ENCODE peak calls at places on chromosomes 4 and X, in four cellular contexts. One of them, this sample, is unnamed.

GRCh38 chr4:40749717-40750460 is at the start of gene NSUN7:
- DNase-seq in H9: peak; percentile 96
- DNase-seq in mesendoderm: peak; percentile 94
- DNase-seq in IMR-90: no peak
- DNase-seq in this sample: peak; percentile 78

GRCh38 chr4:186942745-186943606 is 219.3 kb upstream of the FAT1 start:
- DNase-seq in mesendoderm: no peak
- DNase-seq in IMR-90: peak; percentile 73
- DNase-seq in H9: no peak
- DNase-seq in this sample: no peak

GRCh38 chr4:16685536-16685935 is 212.9 kb downstream of the LDB2 start:
- DNase-seq in IMR-90: peak; percentile 78
- DNase-seq in H9: no peak
- DNase-seq in mesendoderm: no peak
- DNase-seq in this sample: no peak

GRCh38 chr4:8507251-8507570 is 66.6 kb downstream of the TRMT44 start:
- DNase-seq in IMR-90: no peak
- DNase-seq in mesendoderm: no peak
- DNase-seq in H9: no peak
- DNase-seq in this sample: no peak

GRCh38 chr4:123305746-123306145 is 90.8 kb upstream of the SPRY1 start:
- DNase-seq in H9: no peak
- DNase-seq in IMR-90: no peak
- DNase-seq in mesendoderm: no peak
- DNase-seq in this sample: no peak

GRCh38 chrX:43644124-43644701 is 11.9 kb upstream of the MAOA start:
- DNase-seq in H9: no peak
- DNase-seq in mesendoderm: no peak
- DNase-seq in IMR-90: peak; percentile 41
- DNase-seq in this sample: peak; percentile 60

GRCh38 chr4:103719320-103720204 is at the start of gene TACR3:
- DNase-seq in H9: peak; percentile 75
- DNase-seq in IMR-90: no peak
- DNase-seq in mesendoderm: peak; percentile 74
- DNase-seq in this sample: peak; percentile 60

GRCh38 chr4:41256740-41257256 is at the start of gene UCHL1:
- DNase-seq in mesendoderm: peak; percentile 98
- DNase-seq in H9: peak; percentile 96
- DNase-seq in IMR-90: peak; percentile 94
- DNase-seq in this sample: no peak

GRCh38 chr4:8167815-8168214 is 9.2 kb upstream of the ABLIM2 start:
- DNase-seq in IMR-90: no peak
- DNase-seq in mesendoderm: no peak
- DNase-seq in H9: no peak
- DNase-seq in this sample: no peak

GRCh38 chr4:137471895-137472294 is 60.4 kb downstream of the PCDH18 start:
- DNase-seq in mesendoderm: no peak
- DNase-seq in IMR-90: peak; percentile 46
- DNase-seq in H9: no peak
- DNase-seq in this sample: no peak

GRCh38 chr4:122279670-122280069 is 99.1 kb upstream of the ADAD1 start:
- DNase-seq in IMR-90: no peak
- DNase-seq in mesendoderm: no peak
- DNase-seq in H9: no peak
- DNase-seq in this sample: no peak

GRCh38 chr4:81769244-81769643 is 297.5 kb upstream of the RASGEF1B start:
- DNase-seq in H9: no peak
- DNase-seq in mesendoderm: no peak
- DNase-seq in IMR-90: no peak
- DNase-seq in this sample: peak; percentile 59

GRCh38 chr4:76023381-76023780 is at the start of gene CXCL10:
- DNase-seq in IMR-90: peak; percentile 82
- DNase-seq in mesendoderm: no peak
- DNase-seq in H9: no peak
- DNase-seq in this sample: peak; percentile 32

GRCh38 chrX:2401201-2401589 is 99.6 kb downstream of the DHRSX start:
- DNase-seq in H9: no peak
- DNase-seq in IMR-90: no peak
- DNase-seq in mesendoderm: no peak
- DNase-seq in this sample: no peak

GRCh38 chrX:135275973-135276372 is 24.1 kb downstream of the ETDA start:
- DNase-seq in H9: no peak
- DNase-seq in mesendoderm: no peak
- DNase-seq in IMR-90: no peak
- DNase-seq in this sample: no peak

GRCh38 chrX:109843963-109844751 is 111.1 kb upstream of the ACSL4 start:
- DNase-seq in mesendoderm: no peak
- DNase-seq in IMR-90: peak; percentile 33
- DNase-seq in H9: no peak
- DNase-seq in this sample: no peak
- H2BK120ac ChIP-seq in mesendoderm: no peak overlapping the region
- H2BK120ac ChIP-seq in IMR-90: no peak overlapping the region
- H2BK120ac ChIP-seq in H9: no peak overlapping the region
- H2BK120ac ChIP-seq in this sample: no peak overlapping the region

GRCh38 chr4:39178706-39179105 is 3.6 kb upstream of the WDR19 start:
- DNase-seq in H9: no peak
- DNase-seq in IMR-90: peak; percentile 47
- DNase-seq in mesendoderm: no peak
- DNase-seq in this sample: no peak

GRCh38 chr4:39181520-39181904 is 817 bp upstream of the WDR19 start:
- DNase-seq in IMR-90: no peak
- DNase-seq in mesendoderm: no peak
- DNase-seq in H9: no peak
- DNase-seq in this sample: no peak

GRCh38 chr4:39181905-39182638 is at the start of gene WDR19:
- DNase-seq in IMR-90: peak; percentile 99
- DNase-seq in mesendoderm: peak; percentile 100
- DNase-seq in H9: peak; percentile 99
- DNase-seq in this sample: peak; percentile 99

GRCh38 chr4:39179681-39180080 is 2.6 kb upstream of the WDR19 start:
- DNase-seq in IMR-90: no peak
- DNase-seq in H9: no peak
- DNase-seq in mesendoderm: no peak
- DNase-seq in this sample: no peak
- H2BK120ac ChIP-seq in IMR-90: no peak overlapping the region
- H2BK120ac ChIP-seq in H9: no peak overlapping the region
- H2BK120ac ChIP-seq in mesendoderm: no peak overlapping the region
- H2BK120ac ChIP-seq in this sample: no peak overlapping the region

GRCh38 chr4:112731715-112732114 is 94.8 kb downstream of the LARP7 start:
- DNase-seq in IMR-90: no peak
- DNase-seq in mesendoderm: no peak
- DNase-seq in H9: no peak
- DNase-seq in this sample: no peak
- H2BK120ac ChIP-seq in IMR-90: no peak overlapping the region
- H2BK120ac ChIP-seq in mesendoderm: peak overlapping the region; percentile 14
- H2BK120ac ChIP-seq in H9: no peak overlapping the region
- H2BK120ac ChIP-seq in this sample: no peak overlapping the region

DNA sequence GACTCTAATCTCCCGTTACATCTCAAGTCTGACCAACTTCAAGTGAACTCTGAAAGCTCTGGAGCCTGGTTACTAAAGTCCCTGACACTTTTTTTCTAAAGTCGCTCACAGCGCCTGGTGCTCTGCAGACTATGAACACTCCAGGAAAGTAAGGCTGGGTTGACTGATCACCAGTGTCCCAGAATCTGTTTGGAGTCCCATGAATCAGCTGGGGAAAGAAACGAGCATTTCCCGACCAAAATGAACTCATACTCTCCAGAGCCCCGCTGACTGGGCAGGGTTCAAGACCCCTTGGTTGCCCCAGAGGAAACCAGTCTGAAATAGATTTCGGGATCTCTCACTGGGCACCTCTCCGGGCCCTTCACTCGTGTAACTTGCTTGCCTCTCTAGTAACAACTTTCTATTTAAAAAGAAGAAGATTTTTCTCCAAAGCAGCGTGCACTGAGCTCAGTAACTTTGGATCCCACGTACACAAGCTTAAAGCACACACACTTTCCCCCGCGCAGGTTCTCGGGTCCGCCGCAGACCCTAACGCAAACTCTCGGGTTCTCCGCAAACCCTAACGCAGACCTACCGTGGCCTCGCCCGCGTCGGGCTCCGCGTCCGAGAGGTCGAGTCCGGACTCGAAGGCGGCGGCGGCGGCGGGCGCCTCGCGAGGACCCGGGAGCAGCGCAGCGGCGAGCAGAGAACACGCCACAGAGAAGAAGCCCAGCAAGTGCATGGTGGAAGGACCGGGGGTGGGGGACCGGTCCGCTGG is 953 bp downstream of the VEGFC start:
- DNase-seq in H9: peak; percentile 38
- DNase-seq in IMR-90: peak; percentile 54
- DNase-seq in mesendoderm: peak; percentile 28
- DNase-seq in this sample: peak; percentile 7
- H2BK120ac ChIP-seq in H9: no peak overlapping the region
- H2BK120ac ChIP-seq in IMR-90: peak overlapping the region; percentile 93
- H2BK120ac ChIP-seq in mesendoderm: no peak overlapping the region
- H2BK120ac ChIP-seq in this sample: no peak overlapping the region

DNA sequence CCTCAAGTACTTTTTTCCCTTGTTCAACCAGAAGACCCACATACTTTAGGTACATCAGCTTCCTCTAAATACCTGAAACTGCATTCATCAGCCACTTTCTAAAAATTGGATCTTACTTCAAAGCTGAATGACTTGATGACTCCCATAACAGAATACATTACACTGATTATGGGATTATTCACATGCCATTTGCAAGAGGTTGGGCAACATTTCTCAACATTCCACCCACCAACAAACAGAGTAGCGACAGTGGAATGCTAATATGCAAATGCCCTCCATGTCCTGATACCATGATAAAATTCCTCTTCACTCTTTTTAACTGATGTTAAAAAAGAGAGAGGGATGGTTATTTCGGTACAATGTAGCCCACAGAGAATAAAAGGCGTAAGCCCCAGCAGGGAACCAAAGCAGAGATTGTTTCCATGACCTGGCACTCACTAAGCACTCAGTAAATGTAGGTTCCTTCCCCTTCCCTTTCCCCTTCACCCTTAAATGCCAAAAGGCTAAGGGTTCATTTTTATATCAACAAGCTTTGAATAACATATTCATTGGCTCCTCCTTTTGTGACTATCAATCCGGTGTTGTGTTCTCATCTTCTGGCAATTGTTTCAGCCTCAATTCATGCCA is 317.3 kb downstream of the DHX15 start:
- DNase-seq in mesendoderm: peak; percentile 89
- DNase-seq in H9: no peak
- DNase-seq in IMR-90: peak; percentile 48
- DNase-seq in this sample: peak; percentile 96
- H2BK120ac ChIP-seq in mesendoderm: no peak overlapping the region
- H2BK120ac ChIP-seq in H9: no peak overlapping the region
- H2BK120ac ChIP-seq in IMR-90: no peak overlapping the region
- H2BK120ac ChIP-seq in this sample: peak overlapping the region; percentile 7

GRCh38 chrX:113977887-113978286 is 606.0 kb upstream of the HTR2C start:
- DNase-seq in IMR-90: no peak
- DNase-seq in H9: no peak
- DNase-seq in mesendoderm: no peak
- DNase-seq in this sample: no peak

GRCh38 chrX:113980953-113981352 is 602.9 kb upstream of the HTR2C start:
- DNase-seq in IMR-90: no peak
- DNase-seq in mesendoderm: no peak
- DNase-seq in H9: no peak
- DNase-seq in this sample: no peak

GRCh38 chrX:113986427-113986826 is 597.5 kb upstream of the HTR2C start:
- DNase-seq in mesendoderm: no peak
- DNase-seq in IMR-90: no peak
- DNase-seq in H9: no peak
- DNase-seq in this sample: no peak

GRCh38 chrX:113982766-113983165 is 601.1 kb upstream of the HTR2C start:
- DNase-seq in mesendoderm: no peak
- DNase-seq in IMR-90: no peak
- DNase-seq in H9: no peak
- DNase-seq in this sample: no peak
- H2BK120ac ChIP-seq in mesendoderm: no peak overlapping the region
- H2BK120ac ChIP-seq in IMR-90: no peak overlapping the region
- H2BK120ac ChIP-seq in H9: no peak overlapping the region
- H2BK120ac ChIP-seq in this sample: no peak overlapping the region

GRCh38 chr4:27242217-27242616 is 381.6 kb downstream of the STIM2 start:
- DNase-seq in IMR-90: no peak
- DNase-seq in mesendoderm: no peak
- DNase-seq in H9: no peak
- DNase-seq in this sample: no peak
- H2BK120ac ChIP-seq in IMR-90: no peak overlapping the region
- H2BK120ac ChIP-seq in mesendoderm: no peak overlapping the region
- H2BK120ac ChIP-seq in H9: no peak overlapping the region
- H2BK120ac ChIP-seq in this sample: no peak overlapping the region

DNA sequence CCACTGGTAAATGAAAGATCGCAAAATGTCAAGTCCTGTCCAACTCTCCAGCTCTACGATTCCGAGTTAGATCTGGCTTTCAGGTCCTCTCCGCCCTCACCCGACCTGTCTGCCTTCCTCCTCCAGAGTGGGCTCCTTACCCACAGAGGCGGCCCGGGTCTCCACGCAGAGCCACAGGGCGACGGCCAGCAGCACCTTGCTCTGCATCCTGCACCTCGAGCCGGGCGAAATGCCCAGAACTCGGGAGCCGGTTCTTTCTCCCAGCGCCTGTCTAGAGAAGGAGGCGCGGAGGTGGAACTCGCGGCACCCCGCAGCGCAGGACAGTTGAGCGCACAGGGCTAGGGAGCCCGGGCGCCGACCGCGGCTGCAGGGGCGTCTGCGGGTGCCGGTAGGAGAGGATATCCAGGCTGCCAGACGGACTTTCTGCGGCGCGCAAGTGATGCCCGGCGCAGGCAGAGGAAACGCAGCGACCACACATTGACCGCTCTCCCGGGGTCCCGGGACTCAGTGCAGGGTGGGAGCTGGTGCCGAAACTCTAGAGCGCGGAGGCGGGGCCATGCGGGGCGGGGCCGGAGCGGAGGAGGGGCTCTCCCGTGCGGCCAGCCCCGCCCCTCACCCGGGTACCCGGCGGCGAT is at the start of gene KDR:
- DNase-seq in H9: peak; percentile 85
- DNase-seq in IMR-90: no peak
- DNase-seq in mesendoderm: peak; percentile 74
- DNase-seq in this sample: no peak
- H2BK120ac ChIP-seq in H9: no peak within 1 kb of the TSS
- H2BK120ac ChIP-seq in IMR-90: no peak within 1 kb of the TSS
- H2BK120ac ChIP-seq in mesendoderm: no peak within 1 kb of the TSS
- H2BK120ac ChIP-seq in this sample: no peak within 1 kb of the TSS